ENCODE peak calls at places on chromosomes 16 and 17, in seven cellular contexts. One of them, this sample, is unnamed.

GRCh38 chr17:65064452-65065019 is 8.0 kb upstream of the GNA13 start:
- DNase-seq in esophagus muscularis mucosa: no peak
- DNase-seq in uterus: no peak
- DNase-seq in astrocyte of the spinal cord: peak
- DNase-seq in left ventricle myocardium inferior: no peak
- DNase-seq in transverse colon: no peak
- DNase-seq in psoas muscle: no peak
- DNase-seq in this sample: no peak

GRCh38 chr17:38338053-38338452 is 5.7 kb downstream of the GPR179 start:
- DNase-seq in left ventricle myocardium inferior: no peak
- DNase-seq in psoas muscle: no peak
- DNase-seq in astrocyte of the spinal cord: no peak
- DNase-seq in transverse colon: no peak
- DNase-seq in esophagus muscularis mucosa: no peak
- DNase-seq in uterus: no peak
- DNase-seq in this sample: no peak

GRCh38 chr17:42122371-42123303 is at the start of gene HSPB9:
- DNase-seq in esophagus muscularis mucosa: no peak
- DNase-seq in astrocyte of the spinal cord: no peak
- DNase-seq in left ventricle myocardium inferior: peak
- DNase-seq in transverse colon: peak
- DNase-seq in uterus: peak
- DNase-seq in psoas muscle: peak
- DNase-seq in this sample: no peak

GRCh38 chr16:3980311-3981111 is 100.0 kb upstream of the CREBBP start:
- DNase-seq in left ventricle myocardium inferior: no peak
- DNase-seq in esophagus muscularis mucosa: no peak
- DNase-seq in astrocyte of the spinal cord: peak
- DNase-seq in psoas muscle: no peak
- DNase-seq in uterus: peak
- DNase-seq in transverse colon: no peak
- DNase-seq in this sample: no peak

GRCh38 chr16:17343729-17344128 is 127.0 kb downstream of the XYLT1 start:
- DNase-seq in astrocyte of the spinal cord: no peak
- DNase-seq in esophagus muscularis mucosa: no peak
- DNase-seq in transverse colon: no peak
- DNase-seq in left ventricle myocardium inferior: no peak
- DNase-seq in psoas muscle: no peak
- DNase-seq in uterus: no peak
- DNase-seq in this sample: no peak

GRCh38 chr16:23254338-23254737 is 47.8 kb upstream of the SCNN1B start:
- DNase-seq in transverse colon: no peak
- DNase-seq in esophagus muscularis mucosa: no peak
- DNase-seq in uterus: no peak
- DNase-seq in astrocyte of the spinal cord: peak
- DNase-seq in left ventricle myocardium inferior: no peak
- DNase-seq in psoas muscle: no peak
- DNase-seq in this sample: no peak

GRCh38 chr16:48507886-48508285 is 102.1 kb downstream of the N4BP1 start:
- DNase-seq in transverse colon: no peak
- DNase-seq in uterus: no peak
- DNase-seq in left ventricle myocardium inferior: no peak
- DNase-seq in psoas muscle: no peak
- DNase-seq in esophagus muscularis mucosa: no peak
- DNase-seq in astrocyte of the spinal cord: no peak
- DNase-seq in this sample: no peak

GRCh38 chr17:13212861-13213260 is 195.0 kb upstream of the ELAC2 start:
- DNase-seq in transverse colon: no peak
- DNase-seq in left ventricle myocardium inferior: no peak
- DNase-seq in esophagus muscularis mucosa: no peak
- DNase-seq in uterus: no peak
- DNase-seq in astrocyte of the spinal cord: no peak
- DNase-seq in psoas muscle: no peak
- DNase-seq in this sample: no peak

GRCh38 chr16:74192281-74192680 is 104.3 kb upstream of the PSMD7 start:
- DNase-seq in astrocyte of the spinal cord: no peak
- DNase-seq in uterus: no peak
- DNase-seq in left ventricle myocardium inferior: no peak
- DNase-seq in psoas muscle: no peak
- DNase-seq in transverse colon: no peak
- DNase-seq in esophagus muscularis mucosa: peak
- DNase-seq in this sample: no peak

GRCh38 chr16:88957456-88957767 is 19.6 kb downstream of the CBFA2T3 start:
- DNase-seq in transverse colon: no peak
- DNase-seq in uterus: no peak
- DNase-seq in esophagus muscularis mucosa: no peak
- DNase-seq in left ventricle myocardium inferior: no peak
- DNase-seq in astrocyte of the spinal cord: no peak
- DNase-seq in psoas muscle: peak
- DNase-seq in this sample: no peak

GRCh38 chr17:35735036-35735805 is 3.8 kb downstream of the RASL10B start:
- DNase-seq in esophagus muscularis mucosa: no peak
- DNase-seq in left ventricle myocardium inferior: no peak
- DNase-seq in psoas muscle: no peak
- DNase-seq in transverse colon: no peak
- DNase-seq in uterus: no peak
- DNase-seq in astrocyte of the spinal cord: no peak
- DNase-seq in this sample: no peak

GRCh38 chr17:78748730-78749317 is 33.2 kb downstream of the CYTH1 start:
- DNase-seq in astrocyte of the spinal cord: no peak
- DNase-seq in transverse colon: peak
- DNase-seq in psoas muscle: peak
- DNase-seq in uterus: peak
- DNase-seq in esophagus muscularis mucosa: no peak
- DNase-seq in left ventricle myocardium inferior: peak
- DNase-seq in this sample: no peak

GRCh38 chr17:76538281-76538931 is 897 bp upstream of the CYGB start:
- DNase-seq in psoas muscle: peak
- DNase-seq in uterus: peak
- DNase-seq in transverse colon: no peak
- DNase-seq in astrocyte of the spinal cord: no peak
- DNase-seq in esophagus muscularis mucosa: no peak
- DNase-seq in left ventricle myocardium inferior: peak
- DNase-seq in this sample: no peak

GRCh38 chr17:17737938-17738894 is 57.0 kb downstream of the RAI1 start:
- DNase-seq in psoas muscle: no peak
- DNase-seq in esophagus muscularis mucosa: no peak
- DNase-seq in uterus: no peak
- DNase-seq in astrocyte of the spinal cord: peak
- DNase-seq in left ventricle myocardium inferior: no peak
- DNase-seq in transverse colon: peak
- DNase-seq in this sample: no peak

GRCh38 chr17:10096556-10096955 is 101.8 kb downstream of the GAS7 start:
- DNase-seq in transverse colon: no peak
- DNase-seq in astrocyte of the spinal cord: no peak
- DNase-seq in esophagus muscularis mucosa: no peak
- DNase-seq in psoas muscle: no peak
- DNase-seq in left ventricle myocardium inferior: no peak
- DNase-seq in uterus: no peak
- DNase-seq in this sample: no peak

GRCh38 chr16:84687715-84688114 is 12.1 kb upstream of the USP10 start:
- DNase-seq in astrocyte of the spinal cord: peak
- DNase-seq in psoas muscle: no peak
- DNase-seq in transverse colon: no peak
- DNase-seq in uterus: no peak
- DNase-seq in esophagus muscularis mucosa: no peak
- DNase-seq in left ventricle myocardium inferior: no peak
- DNase-seq in this sample: peak

GRCh38 chr17:80653856-80654255 is 109.2 kb downstream of the RPTOR start:
- DNase-seq in esophagus muscularis mucosa: no peak
- DNase-seq in astrocyte of the spinal cord: no peak
- DNase-seq in left ventricle myocardium inferior: no peak
- DNase-seq in uterus: no peak
- DNase-seq in transverse colon: peak
- DNase-seq in psoas muscle: no peak
- DNase-seq in this sample: no peak

GRCh38 chr17:57521606-57522435 is 223.3 kb downstream of the CCDC182 start:
- DNase-seq in esophagus muscularis mucosa: no peak
- DNase-seq in transverse colon: no peak
- DNase-seq in psoas muscle: no peak
- DNase-seq in left ventricle myocardium inferior: no peak
- DNase-seq in astrocyte of the spinal cord: no peak
- DNase-seq in uterus: no peak
- DNase-seq in this sample: no peak

GRCh38 chr17:8163978-8164814 is 1.4 kb upstream of the VAMP2 start:
- DNase-seq in transverse colon: peak
- DNase-seq in psoas muscle: peak
- DNase-seq in astrocyte of the spinal cord: no peak
- DNase-seq in left ventricle myocardium inferior: peak
- DNase-seq in esophagus muscularis mucosa: no peak
- DNase-seq in uterus: peak
- DNase-seq in this sample: no peak

GRCh38 chr16:261031-261691 is 14.6 kb downstream of the RGS11 start:
- DNase-seq in esophagus muscularis mucosa: no peak
- DNase-seq in psoas muscle: no peak
- DNase-seq in transverse colon: no peak
- DNase-seq in uterus: no peak
- DNase-seq in left ventricle myocardium inferior: no peak
- DNase-seq in astrocyte of the spinal cord: no peak
- DNase-seq in this sample: no peak

GRCh38 chr17:39209317-39210092 is 9.4 kb downstream of the RPL19 start:
- DNase-seq in uterus: peak
- DNase-seq in esophagus muscularis mucosa: no peak
- DNase-seq in astrocyte of the spinal cord: peak
- DNase-seq in left ventricle myocardium inferior: peak
- DNase-seq in psoas muscle: peak
- DNase-seq in transverse colon: peak
- DNase-seq in this sample: no peak

GRCh38 chr17:78414178-78415162 is 36.0 kb downstream of the PGS1 start:
- DNase-seq in astrocyte of the spinal cord: no peak
- DNase-seq in transverse colon: no peak
- DNase-seq in left ventricle myocardium inferior: no peak
- DNase-seq in psoas muscle: no peak
- DNase-seq in uterus: no peak
- DNase-seq in esophagus muscularis mucosa: no peak
- DNase-seq in this sample: no peak

GRCh38 chr16:80027007-80027965 is 426.7 kb upstream of the MAF start:
- DNase-seq in astrocyte of the spinal cord: peak
- DNase-seq in esophagus muscularis mucosa: no peak
- DNase-seq in left ventricle myocardium inferior: peak
- DNase-seq in transverse colon: peak
- DNase-seq in uterus: peak
- DNase-seq in psoas muscle: peak
- DNase-seq in this sample: no peak

GRCh38 chr17:81487487-81488275 is 24.9 kb downstream of the ACTG1 start:
- DNase-seq in psoas muscle: peak
- DNase-seq in esophagus muscularis mucosa: no peak
- DNase-seq in left ventricle myocardium inferior: peak
- DNase-seq in astrocyte of the spinal cord: peak
- DNase-seq in transverse colon: peak
- DNase-seq in uterus: peak
- DNase-seq in this sample: peak

DNA sequence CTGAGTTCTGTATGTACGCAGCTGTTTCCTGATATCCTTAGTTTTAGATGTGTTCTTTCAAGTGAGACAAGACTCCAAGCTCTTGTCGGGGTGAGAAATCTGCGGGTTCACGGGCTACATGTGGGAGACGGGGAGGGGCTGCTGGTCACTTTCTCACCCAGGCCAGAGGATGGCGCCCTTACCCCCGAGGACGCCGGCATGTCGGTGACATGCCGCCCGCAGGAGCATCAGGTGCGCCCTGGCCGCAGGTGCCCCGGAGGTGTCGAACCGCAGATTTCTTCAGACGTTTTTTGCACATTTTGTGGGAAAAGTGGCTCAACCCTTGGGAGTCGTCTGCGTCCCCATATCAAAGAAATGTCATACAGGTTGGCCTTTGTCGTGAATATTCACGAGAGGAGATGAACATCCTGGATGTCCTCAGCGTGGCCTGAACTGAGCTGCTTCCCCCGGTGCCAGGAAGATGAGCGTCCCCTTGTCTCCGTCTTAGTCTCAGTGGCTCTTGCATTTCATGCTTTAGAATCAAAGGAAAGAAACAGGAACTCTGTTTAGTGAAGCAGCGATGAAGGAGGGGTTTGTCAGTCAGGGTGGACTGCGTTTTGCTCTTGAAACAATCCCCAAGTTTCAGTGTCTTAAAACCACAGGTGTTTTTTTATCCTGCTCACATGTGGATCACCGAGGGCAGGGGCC is 75.3 kb upstream of the ZNF750 start:
- DNase-seq in uterus: no peak
- DNase-seq in esophagus muscularis mucosa: no peak
- DNase-seq in transverse colon: no peak
- DNase-seq in astrocyte of the spinal cord: no peak
- DNase-seq in psoas muscle: no peak
- DNase-seq in left ventricle myocardium inferior: no peak
- DNase-seq in this sample: no peak
- TF ChIP-seq CTCF in uterus: no peak
- TF ChIP-seq CTCF in esophagus muscularis mucosa: no peak
- TF ChIP-seq CTCF in transverse colon: no peak
- TF ChIP-seq CTCF in astrocyte of the spinal cord: peak
- TF ChIP-seq CTCF in psoas muscle: no peak
- TF ChIP-seq CTCF in left ventricle myocardium inferior: no peak
- TF ChIP-seq CTCF in this sample: no peak

GRCh38 chr16:67926181-67926742 is 5.4 kb downstream of the CTRL start:
- DNase-seq in esophagus muscularis mucosa: no peak
- DNase-seq in left ventricle myocardium inferior: no peak
- DNase-seq in transverse colon: no peak
- DNase-seq in uterus: no peak
- DNase-seq in psoas muscle: peak
- DNase-seq in astrocyte of the spinal cord: peak
- DNase-seq in this sample: no peak
- TF ChIP-seq CTCF in esophagus muscularis mucosa: no peak
- TF ChIP-seq CTCF in left ventricle myocardium inferior: no peak
- TF ChIP-seq CTCF in transverse colon: no peak
- TF ChIP-seq CTCF in uterus: no peak
- TF ChIP-seq CTCF in psoas muscle: no peak
- TF ChIP-seq CTCF in astrocyte of the spinal cord: no peak
- TF ChIP-seq CTCF in this sample: no peak

DNA sequence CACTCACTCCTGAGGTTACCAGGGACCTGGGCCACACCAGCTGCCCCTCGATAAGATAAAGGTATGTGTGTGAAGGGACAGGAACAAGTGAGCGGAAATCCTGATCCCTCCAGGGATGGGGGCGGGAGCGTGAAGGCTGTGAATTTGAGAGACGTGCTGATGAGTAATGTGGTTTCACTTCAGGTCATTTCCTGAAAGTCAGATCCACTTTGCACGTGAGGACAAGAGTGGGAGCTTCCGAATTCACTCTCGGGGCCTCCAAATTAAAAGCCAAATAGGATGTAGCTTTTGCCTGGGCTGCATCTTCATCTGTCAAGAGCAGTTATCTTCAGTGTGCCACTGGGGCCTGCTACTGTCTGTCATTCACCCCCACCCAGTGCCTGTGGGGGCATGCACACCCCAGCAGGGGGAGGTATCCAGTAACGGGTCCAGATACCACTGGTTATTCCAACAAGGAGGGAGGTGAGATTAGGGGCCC is 87.4 kb upstream of the LHX1 start:
- DNase-seq in uterus: no peak
- DNase-seq in astrocyte of the spinal cord: peak
- DNase-seq in left ventricle myocardium inferior: no peak
- DNase-seq in transverse colon: no peak
- DNase-seq in esophagus muscularis mucosa: no peak
- DNase-seq in psoas muscle: no peak
- DNase-seq in this sample: peak
- TF ChIP-seq CTCF in uterus: no peak
- TF ChIP-seq CTCF in astrocyte of the spinal cord: peak
- TF ChIP-seq CTCF in left ventricle myocardium inferior: no peak
- TF ChIP-seq CTCF in transverse colon: no peak
- TF ChIP-seq CTCF in esophagus muscularis mucosa: no peak
- TF ChIP-seq CTCF in psoas muscle: no peak
- TF ChIP-seq CTCF in this sample: no peak

GRCh38 chr16:28202147-28202746 is 9.5 kb downstream of the XPO6 start:
- DNase-seq in psoas muscle: no peak
- DNase-seq in transverse colon: no peak
- DNase-seq in esophagus muscularis mucosa: no peak
- DNase-seq in left ventricle myocardium inferior: no peak
- DNase-seq in uterus: no peak
- DNase-seq in astrocyte of the spinal cord: no peak
- DNase-seq in this sample: peak
- TF ChIP-seq CTCF in psoas muscle: no peak
- TF ChIP-seq CTCF in transverse colon: no peak
- TF ChIP-seq CTCF in esophagus muscularis mucosa: no peak
- TF ChIP-seq CTCF in left ventricle myocardium inferior: no peak
- TF ChIP-seq CTCF in uterus: no peak
- TF ChIP-seq CTCF in astrocyte of the spinal cord: no peak
- TF ChIP-seq CTCF in this sample: peak

This sample was measured in GM13976.